ENCODE peak calls at places on chromosomes 3 and 15, in five cellular contexts. J, G, B, R and A are unnamed samples.
A peak's percentile ranks its signal among the peaks of the same experiment; 100 is the strongest.

GRCh38 chr3:14935577-14936345 is 11.6 kb upstream of the NR2C2 start:
- DNase-seq in R (peak; percentile 26), B (no peak), J (no peak), G (no peak), A (no peak)

GRCh38 chr3:178736300-178736699 is 200.1 kb downstream of the KCNMB2 start:
- DNase-seq in G (no peak), J (no peak), R (no peak), B (peak; percentile 53), A (no peak)

GRCh38 chr15:56758770-56759449 is 25.6 kb upstream of the ZNF280D start:
- DNase-seq in G (peak; percentile 35), J (no peak), B (no peak), R (no peak), A (no peak)

GRCh38 chr3:50156991-50157493 is 1.9 kb downstream of the SEMA3F start:
- DNase-seq in B (peak; percentile 57), J (no peak), R (peak; percentile 48), G (peak; percentile 30), A (no peak)

GRCh38 chr3:172673210-172673679 is 37.6 kb downstream of the NCEH1 start:
- DNase-seq in G (peak; percentile 85), J (no peak), B (peak; percentile 73), R (peak; percentile 81), A (peak; percentile 73)

GRCh38 chr15:33395376-33395775 is 84.6 kb downstream of the RYR3 start:
- DNase-seq in J (no peak), G (no peak), B (no peak), R (no peak), A (no peak)

GRCh38 chr3:160437083-160437455 is 12.5 kb downstream of the TRIM59 start:
- DNase-seq in J (no peak), G (no peak), B (no peak), R (no peak), A (no peak)

GRCh38 chr3:56357266-56357665 is 111.0 kb downstream of the ERC2 start:
- DNase-seq in R (no peak), B (no peak), G (no peak), J (no peak), A (no peak)

GRCh38 chr3:79236488-79236887 is 531.3 kb downstream of the ROBO1 start:
- DNase-seq in J (no peak), G (no peak), B (no peak), R (no peak), A (no peak)

DNA sequence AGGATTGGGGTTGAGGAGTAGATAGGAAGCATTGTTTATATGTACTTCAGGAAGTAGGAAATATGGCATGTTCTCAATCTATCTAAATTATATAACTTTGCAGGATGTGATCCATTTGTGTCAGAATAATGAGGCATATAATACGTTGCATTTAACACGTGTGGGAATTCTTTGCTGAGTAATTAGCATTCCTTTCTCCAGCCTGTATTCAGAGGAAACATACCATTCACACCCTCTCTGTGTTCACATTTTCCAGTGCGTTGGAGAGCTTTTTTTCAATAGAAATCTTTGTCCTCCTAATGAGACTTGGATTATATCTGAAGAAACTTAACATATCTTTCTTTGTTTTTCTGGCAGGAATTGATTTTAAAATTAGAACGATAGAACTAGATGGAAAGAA is 33.0 kb upstream of the APH1B start:
- DNase-seq in B (no peak), R (no peak), J (no peak), G (no peak), A (no peak)
- TF ChIP-seq EP300 in B (no peak), R (no peak), J (no peak), G (no peak), A (no peak)

GRCh38 chr3:81513591-81513990 is 247.9 kb downstream of the GBE1 start:
- DNase-seq in R (no peak), J (no peak), G (no peak), B (no peak), A (no peak)

GRCh38 chr3:81521855-81522254 is 239.6 kb downstream of the GBE1 start:
- DNase-seq in B (no peak), R (no peak), G (no peak), J (no peak), A (no peak)

GRCh38 chr3:81516042-81516441 is 245.4 kb downstream of the GBE1 start:
- DNase-seq in G (no peak), B (no peak), R (no peak), J (no peak), A (no peak)
- TF ChIP-seq POLR2AphosphoS5 in G (no peak), B (no peak), R (no peak), J (no peak), A (no peak)

DNA sequence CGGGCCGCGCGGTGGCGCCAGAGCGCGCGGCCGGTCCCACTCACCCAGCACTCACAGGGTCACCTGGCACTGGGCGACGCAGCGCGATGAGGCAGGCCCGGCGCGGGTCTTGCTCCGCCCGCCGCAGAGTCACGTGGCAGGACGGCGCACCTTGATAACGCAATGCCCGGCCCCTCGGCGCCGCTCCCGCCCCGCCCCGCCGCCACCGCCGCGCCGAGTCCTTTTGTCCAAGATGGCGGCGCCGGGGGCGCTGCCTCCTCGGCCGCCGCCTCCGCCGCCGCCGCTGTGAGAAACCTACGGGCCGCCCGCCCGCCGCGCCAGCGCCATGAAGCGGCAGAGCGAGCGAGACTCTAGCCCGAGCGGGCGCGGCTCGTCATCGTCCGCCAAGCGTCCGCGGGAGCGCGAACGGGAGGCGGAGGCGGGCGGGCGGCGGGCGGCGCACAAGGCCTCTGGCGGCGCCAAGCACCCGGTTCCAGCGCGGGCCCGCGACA is at the start of gene RBM15B:
- DNase-seq in B (peak; percentile 98), J (peak; percentile 80), R (peak; percentile 98), G (peak; percentile 95), A (peak; percentile 99)
- TF ChIP-seq EP300 in B (peak; percentile 14), J (peak; percentile 12), R (no peak), G (no peak), A (no peak)

GRCh38 chr3:192928720-192929119 is 11.1 kb upstream of the MB21D2 start:
- DNase-seq in B (no peak), G (no peak), R (no peak), J (no peak), A (no peak)
- TF ChIP-seq POLR2AphosphoS5 in B (peak; percentile 69), G (no peak), R (no peak), J (no peak), A (no peak)

GRCh38 chr3:94673891-94674290 is 611.0 kb downstream of the NSUN3 start:
- DNase-seq in B (no peak), R (no peak), J (no peak), G (no peak), A (no peak)
- TF ChIP-seq EP300 in B (no peak), R (no peak), J (no peak), G (no peak), A (no peak)

DNA sequence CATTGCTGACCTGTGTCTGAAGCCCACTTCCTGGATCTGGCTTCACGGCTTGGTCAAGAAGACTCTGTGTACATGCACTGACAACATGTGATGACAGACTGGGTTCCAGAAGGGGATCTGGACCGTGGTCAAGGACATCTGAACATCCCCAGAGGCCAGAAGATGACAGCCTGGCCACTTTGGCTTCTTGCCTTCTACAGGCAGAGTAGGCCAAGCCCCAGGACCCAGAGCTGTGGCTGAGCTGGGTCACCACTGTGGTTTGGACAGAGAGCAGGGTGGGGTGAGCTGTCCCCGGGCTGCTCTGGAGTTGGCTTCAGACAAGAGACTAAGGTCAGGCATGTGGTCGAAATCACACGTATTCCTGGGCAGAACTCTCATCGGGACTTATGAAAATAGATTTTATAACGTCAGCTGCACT is 114.0 kb upstream of the FRMD4B start:
- DNase-seq in G (no peak), J (no peak), R (peak; percentile 11), B (no peak), A (peak; percentile 66)
- TF ChIP-seq POLR2AphosphoS5 in G (no peak), J (no peak), R (no peak), B (no peak), A (no peak)

GRCh38 chr3:71803248-71803647 is 18.3 kb upstream of the PROK2 start:
- DNase-seq in B (no peak), J (no peak), R (no peak), G (no peak), A (no peak)
- TF ChIP-seq EP300 in B (no peak), J (no peak), R (no peak), G (no peak), A (no peak)

DNA sequence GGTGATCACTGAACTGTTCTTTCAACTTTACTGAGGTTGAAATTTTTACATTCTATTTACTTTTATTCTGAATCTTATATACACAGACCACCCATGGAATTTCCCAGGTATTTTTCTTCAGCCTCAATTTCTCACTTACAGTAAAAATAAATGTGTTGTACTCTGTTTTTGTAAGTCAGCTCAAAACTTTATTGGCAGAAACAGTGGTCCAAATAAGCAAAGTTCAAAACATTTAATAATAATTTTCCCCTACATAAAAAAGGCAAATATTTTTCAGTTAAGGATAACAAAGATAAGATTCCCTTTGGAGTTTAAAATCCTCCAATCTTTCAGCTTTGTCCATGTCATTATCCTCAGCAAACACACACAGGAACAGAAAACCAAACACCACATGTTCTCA is 738.0 kb downstream of the FHIT start:
- DNase-seq in G (no peak), B (no peak), R (no peak), J (no peak), A (no peak)
- TF ChIP-seq POLR2AphosphoS5 in G (no peak), B (no peak), R (no peak), J (no peak), A (no peak)

GRCh38 chr3:46561951-46562350 is 4.2 kb downstream of the LRRC2 start:
- DNase-seq in J (no peak), R (no peak), G (no peak), B (no peak), A (no peak)

GRCh38 chr3:46564190-46565112 is 1.7 kb downstream of the LRRC2 start:
- DNase-seq in G (no peak), B (no peak), R (no peak), J (no peak), A (no peak)

GRCh38 chr3:46565113-46565490 is 1.0 kb downstream of the LRRC2 start:
- DNase-seq in B (no peak), G (no peak), R (no peak), J (no peak), A (no peak)

GRCh38 chr3:46565607-46566039 is 479 bp downstream of the LRRC2 start:
- DNase-seq in R (no peak), B (no peak), J (no peak), G (no peak), A (no peak)

DNA sequence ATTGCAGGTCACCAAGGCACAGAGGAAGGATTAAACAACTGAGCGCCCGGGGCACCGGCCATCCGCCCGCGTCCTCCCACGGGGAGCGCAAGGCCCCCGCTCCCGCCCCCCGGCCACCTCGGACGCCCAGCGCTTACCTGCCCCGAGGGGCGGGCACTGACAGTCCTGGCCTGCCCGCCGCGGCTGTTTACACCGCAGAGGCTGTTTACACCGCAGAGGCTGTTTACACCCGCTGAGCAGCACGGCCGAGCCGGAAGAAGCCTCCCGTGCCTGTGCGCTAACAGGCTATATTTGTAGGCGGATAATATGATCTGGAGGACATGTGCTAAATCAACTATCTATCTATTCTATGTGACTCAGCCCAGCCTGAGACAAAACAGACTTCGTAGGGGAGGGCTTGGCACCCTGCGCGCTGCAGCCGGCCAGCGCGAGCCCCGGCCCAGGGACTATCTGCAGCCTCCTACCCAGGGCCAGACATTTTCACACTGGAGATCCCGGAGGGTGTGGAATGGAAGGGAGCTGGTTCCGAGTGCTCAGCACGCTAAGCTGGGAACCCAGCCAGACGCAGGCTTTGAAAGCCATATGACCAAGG is at the start of gene LRRC2:
- DNase-seq in R (peak; percentile 42), B (peak; percentile 73), G (no peak), J (no peak), A (peak; percentile 74)
- TF ChIP-seq EP300 in R (no peak), B (no peak), G (no peak), J (no peak), A (no peak)